ENCODE peak calls at places on chromosome 9, in eight cellular contexts. P is RPMI8226; A is EL; K is stimulated activated CD4-positive, alpha-beta T cell treated with anti-CD3 and anti-CD28 coated beads, Interleukin-4, amount 100 ng/mL, for 4 hours; W is NCI-H226; J is NCI-H2081; X is T-helper 2 cell; D is mucosa of gallbladder. B is an unnamed sample.

GRCh38 chr9:15725953-15726352 is 173.1 kb downstream of the CCDC171 start:
- DNase-seq in X (no peak), J (no peak), A (no peak), K (no peak), W (no peak), D (no peak), P (no peak), B (no peak)

GRCh38 chr9:84759300-84759750 is 89.8 kb downstream of the NTRK2 start:
- DNase-seq in K (peak), X (no peak), D (no peak), P (no peak), W (no peak), A (no peak), J (no peak), B (no peak)

GRCh38 chr9:131038256-131039128 is 29.5 kb downstream of the LAMC3 start:
- DNase-seq in W (no peak), K (no peak), X (no peak), A (no peak), J (no peak), P (no peak), D (no peak), B (no peak)

GRCh38 chr9:69204869-69205268 is 30.8 kb downstream of the TJP2 start:
- DNase-seq in J (no peak), K (no peak), A (peak), P (no peak), X (no peak), W (peak), D (no peak), B (no peak)

GRCh38 chr9:111163738-111164399 is 125.6 kb upstream of the LPAR1 start:
- DNase-seq in K (no peak), J (no peak), P (no peak), A (no peak), D (no peak), X (no peak), W (no peak), B (no peak)

GRCh38 chr9:109709881-109710280 is 70.1 kb upstream of the PALM2AKAP2 start:
- DNase-seq in K (no peak), D (no peak), J (no peak), W (no peak), X (no peak), A (no peak), P (no peak), B (no peak)

GRCh38 chr9:134891016-134891589 is 10.5 kb downstream of the FCN2 start:
- DNase-seq in W (no peak), J (no peak), K (no peak), D (peak), P (no peak), X (no peak), A (no peak), B (no peak)

GRCh38 chr9:129697956-129698757 is 32.7 kb downstream of the PRRX2 start:
- DNase-seq in J (no peak), D (no peak), P (no peak), W (no peak), A (peak), K (peak), X (no peak), B (no peak)

B was measured in NCI-H510A.